ENCODE peak calls at places on chromosomes 11 and 22, in six cellular contexts. N is lower lobe of right lung, V is sigmoid colon, D is uterus, L is MM.1S, M is spleen. I is an unnamed sample.
A peak's percentile ranks its signal among the peaks of the same experiment; 100 is the strongest.

GRCh38 chr11:38788591-38788990 is 2190.6 kb upstream of the RAG2 start:
- DNase-seq in N (no peak), V (no peak), D (no peak), L (no peak), M (no peak), I (no peak)

GRCh38 chr22:50674127-50674493 is 1.5 kb downstream of the SHANK3 start:
- DNase-seq in N (no peak), V (no peak), D (no peak), L (no peak), M (no peak), I (no peak)

GRCh38 chr11:32087602-32088001 is 3.3 kb upstream of the RCN1 start:
- DNase-seq in N (no peak), V (no peak), D (no peak), L (peak; percentile 7), M (no peak), I (no peak)

GRCh38 chr11:124638500-124638899 is 15.8 kb downstream of the TBRG1 start:
- DNase-seq in N (no peak), V (no peak), D (no peak), L (no peak), M (no peak), I (no peak)

GRCh38 chr11:35165416-35166368 is 26.7 kb downstream of the CD44 start:
- DNase-seq in N (no peak), V (no peak), D (no peak), L (peak; percentile 98), M (peak; percentile 84), I (no peak)

GRCh38 chr11:68159665-68160064 is 38.5 kb upstream of the CHKA start:
- DNase-seq in N (no peak), V (no peak), D (no peak), L (no peak), M (no peak), I (no peak)

GRCh38 chr11:126547161-126547560 is 191.7 kb downstream of the ST3GAL4 start:
- DNase-seq in N (no peak), V (no peak), D (no peak), L (no peak), M (no peak), I (no peak)

GRCh38 chr11:18088974-18089373 is 16.9 kb downstream of the SAAL1 start:
- DNase-seq in N (no peak), V (no peak), D (no peak), L (no peak), M (no peak), I (no peak)

GRCh38 chr11:118916842-118917388 is 8.8 kb downstream of the BCL9L start:
- DNase-seq in N (no peak), V (peak; percentile 90), D (peak; percentile 83), L (no peak), M (no peak), I (peak; percentile 98)

GRCh38 chr22:35214968-35215367 is 42.3 kb upstream of the HMGXB4 start:
- DNase-seq in N (no peak), V (no peak), D (no peak), L (no peak), M (no peak), I (no peak)

GRCh38 chr22:36726007-36726380 is 22.4 kb upstream of the CACNG2 start:
- DNase-seq in N (no peak), V (peak; percentile 39), D (no peak), L (no peak), M (no peak), I (no peak)

GRCh38 chr11:65014146-65014960 is at the start of gene ARL2:
- DNase-seq in N (no peak), V (no peak), D (no peak), L (peak; percentile 76), M (peak; percentile 95), I (peak; percentile 95)

GRCh38 chr11:110867951-110868350 is 155.7 kb upstream of the ARHGAP20 start:
- DNase-seq in N (no peak), V (no peak), D (no peak), L (no peak), M (no peak), I (no peak)

GRCh38 chr11:105181100-105181499 is 41.5 kb upstream of the CARD18 start:
- DNase-seq in N (no peak), V (no peak), D (no peak), L (no peak), M (no peak), I (no peak)

GRCh38 chr11:116790167-116791001 is 1.3 kb downstream of the APOA5 start:
- DNase-seq in N (no peak), V (no peak), D (no peak), L (no peak), M (peak; percentile 80), I (no peak)

GRCh38 chr11:123054301-123055065 is 7.5 kb downstream of the HSPA8 start:
- DNase-seq in N (no peak), V (no peak), D (no peak), L (peak; percentile 77), M (no peak), I (peak; percentile 75)

GRCh38 chr11:47233989-47234668 is 14.5 kb downstream of the ACP2 start:
- DNase-seq in N (no peak), V (no peak), D (no peak), L (no peak), M (no peak), I (no peak)
- TF ChIP-seq CTCF in N (peak; percentile 24), V (no peak), D (no peak), L (no peak), M (no peak), I (peak; percentile 50)

GRCh38 chr11:91608662-91609061 is 616.0 kb upstream of the FAT3 start:
- DNase-seq in N (no peak), V (no peak), D (no peak), L (no peak), M (no peak), I (no peak)
- H3K9me3 ChIP-seq in N (no peaks in the 10 kb centered on the region), V (no peaks in the 10 kb centered on the region), D (no peaks in the 10 kb centered on the region), L (no peaks in the 10 kb centered on the region), M (no peaks in the 10 kb centered on the region), I (no peaks in the 10 kb centered on the region)

GRCh38 chr22:28772633-28773460 is at the start of gene CCDC117:
- DNase-seq in N (peak; percentile 97), V (peak; percentile 97), D (peak; percentile 95), L (peak; percentile 95), M (peak; percentile 98), I (peak; percentile 96)
- TF ChIP-seq CTCF in N (no peak), V (no peak), D (no peak), L (peak; percentile 2), M (peak; percentile 27), I (peak; percentile 2)

GRCh38 chr22:16654882-16655281 is 62.3 kb upstream of the CCT8L2 start:
- DNase-seq in N (no peak), V (no peak), D (no peak), L (no peak), M (no peak), I (no peak)

DNA sequence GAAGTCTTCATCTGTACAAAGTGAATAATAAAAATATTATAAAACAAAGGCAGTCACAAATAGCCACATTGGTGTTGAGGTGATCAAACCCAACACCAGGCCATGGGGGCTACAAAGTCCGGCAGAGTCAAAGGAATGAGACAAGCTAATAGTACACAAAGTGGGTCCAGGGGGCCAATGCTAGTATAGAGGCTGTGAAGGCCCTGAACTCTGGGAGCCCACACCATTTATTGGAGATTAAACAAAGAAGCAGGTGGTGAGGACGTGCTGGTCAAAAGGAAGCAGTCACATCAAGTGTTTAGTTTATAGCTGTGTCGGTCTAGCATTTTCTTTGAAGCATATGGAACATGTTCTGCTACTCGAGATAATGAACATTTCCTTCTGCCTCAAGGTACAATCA is 58.6 kb upstream of the CCT8L2 start:
- DNase-seq in N (no peak), V (no peak), D (no peak), L (no peak), M (no peak), I (no peak)
- H3K9me3 ChIP-seq in N (peaks cover 8% of the 10 kb centered on the region), V (peaks cover 5% of the 10 kb centered on the region), D (no peaks in the 10 kb centered on the region), L (no peaks in the 10 kb centered on the region), M (peaks cover 17% of the 10 kb centered on the region), I (no peaks in the 10 kb centered on the region)

GRCh38 chr22:43203471-43203981 is 16.6 kb upstream of the TTLL12 start:
- DNase-seq in N (no peak), V (no peak), D (no peak), L (no peak), M (no peak), I (no peak)
- TF ChIP-seq CTCF in N (no peak), V (no peak), D (no peak), L (no peak), M (no peak), I (no peak)

GRCh38 chr22:49181431-49181830 is 646.2 kb downstream of the BRD1 start:
- DNase-seq in N (peak; percentile 36), V (no peak), D (no peak), L (no peak), M (peak; percentile 27), I (no peak)
- H3K9me3 ChIP-seq in N (no peaks in the 10 kb centered on the region), V (no peaks in the 10 kb centered on the region), D (no peaks in the 10 kb centered on the region), L (no peaks in the 10 kb centered on the region), M (no peaks in the 10 kb centered on the region), I (no peaks in the 10 kb centered on the region)

DNA sequence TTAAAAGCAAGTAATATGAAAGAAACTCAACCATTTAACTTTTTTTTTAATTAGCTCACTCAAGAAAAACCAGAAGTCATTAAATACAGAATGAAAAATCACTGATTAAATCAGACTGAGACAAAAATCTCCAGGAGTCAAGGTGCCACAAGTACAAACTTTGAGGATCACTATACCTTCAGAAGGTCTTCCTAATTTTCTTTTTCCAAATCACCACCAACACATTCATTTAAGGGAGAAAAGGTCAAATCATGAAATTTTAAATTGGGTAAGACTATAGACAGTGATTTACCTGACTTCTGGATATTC is 32.3 kb downstream of the PITPNB start:
- DNase-seq in N (no peak), V (no peak), D (no peak), L (no peak), M (no peak), I (no peak)
- TF ChIP-seq CTCF in N (no peak), V (no peak), D (no peak), L (no peak), M (peak; percentile 14), I (no peak)

GRCh38 chr11:114623720-114624119 is 28.1 kb upstream of the NXPE4 start:
- DNase-seq in N (no peak), V (no peak), D (no peak), L (no peak), M (no peak), I (no peak)

GRCh38 chr11:114621072-114621471 is 25.5 kb upstream of the NXPE4 start:
- DNase-seq in N (no peak), V (no peak), D (no peak), L (no peak), M (no peak), I (no peak)

GRCh38 chr11:114621950-114622809 is 26.6 kb upstream of the NXPE4 start:
- DNase-seq in N (no peak), V (no peak), D (no peak), L (no peak), M (no peak), I (no peak)

GRCh38 chr11:114624455-114625207 is 29.0 kb upstream of the NXPE4 start:
- DNase-seq in N (no peak), V (no peak), D (no peak), L (no peak), M (no peak), I (no peak)

DNA sequence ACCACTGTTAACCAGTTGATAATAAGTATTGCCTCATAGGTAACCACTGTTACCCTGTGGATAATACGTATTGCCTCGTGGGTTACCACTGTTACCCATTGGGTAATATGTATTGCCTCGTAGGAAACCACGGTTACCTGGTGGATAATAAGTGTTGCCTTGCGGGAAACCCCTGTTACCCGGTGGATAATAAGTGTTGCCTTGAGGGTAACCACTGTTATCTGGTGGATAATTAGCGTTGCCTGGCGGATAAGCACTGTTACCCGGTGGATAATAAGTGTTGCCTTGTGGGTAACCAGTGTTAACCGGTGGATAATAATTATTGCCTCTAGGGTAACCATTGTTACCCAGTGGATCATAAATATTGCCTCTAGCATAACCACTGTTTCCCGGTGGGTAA is 27.3 kb upstream of the NXPE4 start:
- DNase-seq in N (no peak), V (no peak), D (no peak), L (no peak), M (no peak), I (no peak)
- H3K9me3 ChIP-seq in N (no peaks in the 10 kb centered on the region), V (no peaks in the 10 kb centered on the region), D (no peaks in the 10 kb centered on the region), L (no peaks in the 10 kb centered on the region), M (peaks cover 16% of the 10 kb centered on the region), I (peaks cover 30% of the 10 kb centered on the region)